ENCODE peak calls at places on chromosomes 4 and X, in four cellular contexts. S, I, Q and T are unnamed samples.

GRCh38 chr4:138869631-138870030 is 145.9 kb upstream of the NOCT start:
- DNase-seq in Q (no peak), S (no peak), I (no peak), T (no peak)

GRCh38 chr4:11966782-11967181 is 538.1 kb upstream of the HS3ST1 start:
- DNase-seq in I (no peak), Q (no peak), S (no peak), T (no peak)

GRCh38 chr4:128862608-128863313 is 53.3 kb downstream of the JADE1 start:
- DNase-seq in I (no peak), Q (peak; percentile 26), S (no peak), T (peak; percentile 72)

GRCh38 chr4:23881052-23881501 is 8.8 kb downstream of the PPARGC1A start:
- DNase-seq in Q (no peak), I (peak; percentile 83), S (peak; percentile 9), T (no peak)

GRCh38 chr4:53920116-53920515 is 144.3 kb downstream of the CHIC2 start:
- DNase-seq in S (no peak), Q (no peak), I (no peak), T (peak; percentile 20)

GRCh38 chrX:12567857-12568256 is 223.4 kb upstream of the PRPS2 start:
- DNase-seq in Q (no peak), S (peak; percentile 7), I (no peak), T (no peak)

GRCh38 chr4:80134936-80135701 is 62.1 kb upstream of the ANTXR2 start:
- DNase-seq in Q (no peak), S (no peak), I (no peak), T (no peak)

GRCh38 chr4:81651500-81651899 is 179.8 kb upstream of the RASGEF1B start:
- DNase-seq in Q (no peak), I (no peak), S (no peak), T (no peak)

GRCh38 chrX:48700951-48701653 is 4.6 kb downstream of the SUV39H1 start:
- DNase-seq in S (peak; percentile 90), I (no peak), Q (no peak), T (no peak)